ENCODE peak calls at places on chromosomes 6 and 20, in four cellular contexts. C is H9, Z is neuronal stem cell, W is H1. X is an unnamed sample.

GRCh38 chr6:29955783-29956182 is 13.5 kb downstream of the HLA-A start:
- DNase-seq in Z (no peak), W (no peak), C (no peak), X (peak; percentile 63)

GRCh38 chr20:19920388-19921138 is 96.6 kb upstream of the NAA20 start:
- DNase-seq in C (no peak), W (no peak), Z (no peak), X (no peak)

GRCh38 chr6:162680367-162680766 is 47.2 kb downstream of the PRKN start:
- DNase-seq in W (no peak), C (no peak), Z (no peak), X (no peak)

GRCh38 chr20:4029505-4030467 is 14.4 kb upstream of the RNF24 start:
- DNase-seq in W (no peak), Z (no peak), C (no peak), X (no peak)

GRCh38 chr6:135181333-135182119 is 418 bp downstream of the MYB start:
- DNase-seq in W (no peak), Z (peak; percentile 21), C (peak; percentile 43), X (peak; percentile 28)

GRCh38 chr6:96391776-96392175 is 129.8 kb upstream of the UFL1 start:
- DNase-seq in W (peak; percentile 68), Z (peak; percentile 80), C (peak; percentile 86), X (no peak)

GRCh38 chr6:154111025-154111424 is 72.0 kb downstream of the OPRM1 start:
- DNase-seq in W (no peak), Z (no peak), C (no peak), X (no peak)

GRCh38 chr6:101110814-101111213 is 229.7 kb upstream of the ASCC3 start:
- DNase-seq in C (no peak), Z (no peak), W (no peak), X (no peak)

GRCh38 chr6:169933839-169934698 is 182.6 kb downstream of the ERMARD start:
- DNase-seq in W (no peak), Z (no peak), C (no peak), X (no peak)

GRCh38 chr6:154386848-154387717 is 30.5 kb upstream of the IPCEF1 start:
- DNase-seq in C (no peak), W (no peak), Z (no peak), X (peak; percentile 84)

GRCh38 chr6:144493035-144493910 is 208.1 kb downstream of the UTRN start:
- DNase-seq in Z (no peak), C (no peak), W (no peak), X (no peak)

GRCh38 chr6:142416179-142416578 is 114.4 kb downstream of the ADGRG6 start:
- DNase-seq in W (no peak), Z (no peak), C (no peak), X (peak; percentile 97)

GRCh38 chr6:128882560-128882959 is 378 bp upstream of the LAMA2 start:
- DNase-seq in W (no peak), Z (no peak), C (peak; percentile 36), X (no peak)

GRCh38 chr6:128888444-128889175 is 5.7 kb downstream of the LAMA2 start:
- DNase-seq in W (no peak), Z (no peak), C (no peak), X (no peak)

GRCh38 chr6:128885381-128885780 is 2.4 kb downstream of the LAMA2 start:
- DNase-seq in Z (no peak), C (no peak), W (no peak), X (no peak)

GRCh38 chr6:128882991-128883571 is at the start of gene LAMA2:
- DNase-seq in W (peak; percentile 87), C (peak; percentile 87), Z (peak; percentile 56), X (peak; percentile 83)
- H2BK120ac ChIP-seq in W (no peak within 1 kb of the TSS), C (no peak within 1 kb of the TSS), Z (peak within 1 kb of the TSS; percentile 61), X (no peak within 1 kb of the TSS)

DNA sequence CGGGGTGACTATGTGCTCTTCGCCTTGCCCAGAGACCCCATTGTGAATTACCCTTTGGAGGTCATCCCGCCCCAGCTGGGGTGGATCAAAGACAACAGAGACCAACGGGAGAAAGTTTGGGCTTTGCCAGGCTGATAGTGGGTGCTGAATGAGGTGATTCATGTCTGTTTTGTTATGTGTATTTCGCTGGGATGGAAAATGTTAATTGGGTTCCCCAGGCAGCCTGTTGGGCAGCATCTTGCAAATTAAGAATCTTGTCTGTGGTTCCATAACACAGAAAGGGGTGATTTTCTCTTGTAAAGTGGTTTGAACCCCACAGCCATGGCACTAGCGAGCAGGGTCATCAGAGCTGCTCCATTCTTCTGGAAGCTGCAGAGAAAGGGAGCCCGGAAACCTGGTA is 63.1 kb upstream of the UNC93A start:
- DNase-seq in C (peak; percentile 75), W (peak; percentile 60), Z (no peak), X (no peak)
- H2BK15ac ChIP-seq in C (no peak overlapping the region), W (no peak overlapping the region), Z (no peak overlapping the region), X (no peak overlapping the region)

DNA sequence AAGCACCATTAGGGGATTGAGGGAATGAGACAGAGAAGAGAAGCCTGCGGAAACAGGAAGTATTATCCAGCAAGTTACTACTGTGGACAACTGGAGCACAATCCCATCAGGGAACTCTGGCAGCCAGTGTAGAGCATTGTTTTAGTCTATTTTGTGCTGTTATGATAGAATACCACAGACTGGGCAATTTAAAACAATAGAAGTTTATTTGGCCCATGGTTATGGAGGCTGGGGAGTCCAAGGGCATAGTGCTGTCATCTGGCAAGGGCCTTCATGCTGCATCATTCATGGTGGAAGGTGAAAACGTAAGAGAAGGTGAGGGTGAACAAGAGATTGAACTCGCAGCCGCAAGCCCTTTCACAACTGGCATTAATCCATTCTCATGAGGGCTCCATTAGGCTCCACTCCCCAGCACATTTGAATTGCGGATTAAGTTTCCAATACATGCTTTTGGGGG is 43.5 kb upstream of the SLC9A8 start:
- DNase-seq in Z (no peak), W (no peak), C (no peak), X (no peak)
- H4K8ac ChIP-seq in Z (no peak overlapping the region), W (no peak overlapping the region), C (no peak overlapping the region), X (no peak overlapping the region)

DNA sequence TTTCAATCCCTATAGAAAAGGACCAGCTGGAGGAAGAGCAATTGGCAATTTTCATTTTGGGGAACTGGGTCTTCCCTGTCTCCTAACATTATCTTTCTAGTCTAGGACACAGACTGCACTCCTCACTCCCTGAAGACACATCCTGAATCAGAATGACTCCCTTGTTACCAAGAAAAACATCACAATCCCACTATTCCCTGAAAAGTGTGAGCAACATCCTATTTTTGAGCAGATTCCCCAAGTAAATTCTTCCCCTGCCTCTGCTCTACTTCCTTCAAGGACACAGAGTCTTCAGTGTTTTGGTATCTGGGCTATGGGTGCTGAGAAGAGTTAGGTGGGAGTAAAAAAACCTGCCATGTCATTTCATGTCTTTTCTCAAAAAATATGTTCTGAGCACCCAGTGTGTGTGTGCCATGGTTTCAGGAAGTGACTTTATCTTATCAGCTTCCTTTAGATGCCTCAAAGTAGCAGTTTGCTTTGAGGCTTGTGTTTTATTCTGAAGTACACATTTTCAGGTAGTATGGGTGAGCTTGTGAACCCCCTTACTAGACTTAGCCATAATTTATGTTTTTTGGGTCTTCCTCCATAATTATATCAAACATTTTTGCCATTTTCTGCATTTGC is 12.4 kb downstream of the LAMA4 start:
- DNase-seq in W (no peak), C (no peak), Z (no peak), X (no peak)
- H2BK120ac ChIP-seq in W (no peak overlapping the region), C (no peak overlapping the region), Z (no peak overlapping the region), X (no peak overlapping the region)

GRCh38 chr20:18094191-18094590 is 36.5 kb upstream of the OVOL2 start:
- DNase-seq in Z (no peak), W (no peak), C (no peak), X (no peak)
- H2BK15ac ChIP-seq in Z (no peak overlapping the region), W (no peak overlapping the region), C (no peak overlapping the region), X (no peak overlapping the region)

DNA sequence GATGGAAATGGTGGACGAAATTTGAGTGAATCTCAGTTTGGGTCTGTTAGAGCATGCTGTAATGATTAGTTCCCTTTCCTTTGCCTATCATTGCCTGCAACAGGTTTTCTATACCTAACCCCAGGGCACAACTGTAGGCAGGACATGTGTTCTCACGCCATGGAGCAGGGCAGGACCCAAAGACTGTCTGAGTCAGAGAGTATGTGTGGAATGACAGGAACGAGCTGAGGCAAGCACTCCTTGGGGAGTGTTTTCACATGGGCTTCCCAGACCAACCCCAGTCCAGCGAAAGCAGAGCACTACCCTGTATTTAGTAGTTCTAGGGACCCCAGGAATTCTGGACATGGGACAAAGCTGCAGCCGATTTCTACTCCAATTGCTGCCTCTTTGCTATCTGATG is 234.2 kb downstream of the HACE1 start:
- DNase-seq in Z (no peak), W (no peak), C (peak; percentile 49), X (peak; percentile 91)
- H4K8ac ChIP-seq in Z (no peak overlapping the region), W (no peak overlapping the region), C (no peak overlapping the region), X (peak overlapping the region; percentile 31)

GRCh38 chr20:44136579-44136978 is 50.4 kb downstream of the JPH2 start:
- DNase-seq in C (no peak), Z (no peak), W (no peak), X (no peak)
- H2BK120ac ChIP-seq in C (no peak overlapping the region), Z (no peak overlapping the region), W (no peak overlapping the region), X (no peak overlapping the region)

DNA sequence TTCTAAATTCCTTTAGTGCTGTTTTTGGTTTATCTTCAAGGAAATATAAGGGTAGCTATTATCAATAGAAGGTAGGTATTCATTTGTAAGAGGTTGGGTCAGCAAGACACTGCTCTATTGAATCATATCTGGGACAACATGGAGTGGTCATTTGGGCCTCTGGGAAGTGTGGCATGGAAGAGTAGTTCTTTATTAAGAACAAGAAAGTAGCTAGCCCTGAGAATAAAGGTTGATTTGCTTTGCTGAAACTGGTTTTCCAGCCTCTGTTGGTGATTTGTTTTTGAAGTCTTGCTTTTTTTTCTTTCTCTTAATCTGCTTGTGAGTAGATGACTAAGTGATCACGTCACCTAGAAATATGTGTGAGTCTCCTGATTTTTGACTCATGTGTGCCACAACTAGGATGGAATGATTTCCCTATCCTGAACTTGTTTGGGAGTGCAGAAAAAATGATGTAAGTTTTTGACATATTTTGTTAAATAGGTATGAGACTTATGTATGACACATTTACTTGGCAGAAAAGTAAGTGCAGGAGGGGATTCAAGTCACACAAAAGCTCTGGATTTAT is 381.7 kb downstream of the CENPW start:
- DNase-seq in C (no peak), Z (no peak), W (no peak), X (peak; percentile 44)
- H2BK15ac ChIP-seq in C (no peak overlapping the region), Z (no peak overlapping the region), W (no peak overlapping the region), X (no peak overlapping the region)

GRCh38 chr20:1417273-1417672 is 24.4 kb upstream of the FKBP1A start:
- DNase-seq in Z (no peak), W (no peak), C (no peak), X (peak; percentile 91)
- H4K8ac ChIP-seq in Z (no peak overlapping the region), W (no peak overlapping the region), C (no peak overlapping the region), X (peak overlapping the region; percentile 20)

GRCh38 chr6:5082487-5083306 is 2.4 kb upstream of the PPP1R3G start:
- DNase-seq in C (no peak), W (no peak), Z (no peak), X (peak; percentile 81)
- H2BK120ac ChIP-seq in C (no peak overlapping the region), W (no peak overlapping the region), Z (no peak overlapping the region), X (no peak overlapping the region)

X was measured in mesenchymal stem cell.